ENCODE peak calls at places on chromosome 3, in four cellular contexts. M is activated CD4-positive, CD25-positive, alpha-beta regulatory T cell treated with anti-CD3 and anti-CD28 coated beads, Interleukin-2, amount 50 U/mL, for 72 hours; Q is psoas muscle; C is HepG2. Z is an unnamed sample.

GRCh38 chr3:155631323-155632019 is 113.4 kb downstream of the PLCH1 start:
- DNase-seq in Q (no peak), M (no peak), C (no peak), Z (no peak)

GRCh38 chr3:150778793-150779401 is 15.9 kb upstream of the SIAH2 start:
- DNase-seq in C (no peak), Q (peak; percentile 51), M (no peak), Z (no peak)

GRCh38 chr3:14489641-14490040 is 50.5 kb downstream of the GRIP2 start:
- DNase-seq in M (no peak), C (no peak), Q (peak; percentile 35), Z (no peak)

GRCh38 chr3:18443670-18444596 is 18.8 kb upstream of the SATB1 start:
- DNase-seq in M (peak; percentile 51), C (no peak), Q (peak; percentile 50), Z (no peak)

GRCh38 chr3:124858275-124858674 is 28.9 kb downstream of the ITGB5 start:
- DNase-seq in C (no peak), Q (no peak), M (no peak), Z (no peak)

GRCh38 chr3:160804762-160805161 is 48.7 kb downstream of the PPM1L start:
- DNase-seq in Q (peak; percentile 74), C (no peak), M (no peak), Z (peak; percentile 33)

GRCh38 chr3:28139967-28140634 is 101.3 kb upstream of the CMC1 start:
- DNase-seq in M (no peak), C (peak; percentile 73), Q (no peak), Z (no peak)

GRCh38 chr3:157122116-157122515 is 37.8 kb downstream of the CCNL1 start:
- DNase-seq in C (peak; percentile 43), M (no peak), Q (no peak), Z (no peak)

GRCh38 chr3:42900731-42901420 is 5.1 kb upstream of the ZNF662 start:
- DNase-seq in C (no peak), M (no peak), Q (no peak), Z (no peak)

GRCh38 chr3:58106640-58107039 is 98.4 kb downstream of the FLNB start:
- DNase-seq in C (no peak), M (no peak), Q (no peak), Z (no peak)

GRCh38 chr3:108298056-108298455 is 1.7 kb downstream of the HHLA2 start:
- DNase-seq in C (no peak), Q (no peak), M (no peak), Z (no peak)

Z was measured in caudate nucleus.